ENCODE peak calls at places on chromosomes 3 and 15, in nine cellular contexts. One of them, this sample, is unnamed.

GRCh38 chr3:134339331-134339730 is 34.9 kb downstream of the AMOTL2 start:
- DNase-seq in iPS-NIHi11: no peak
- DNase-seq in activated T-cell treated with anti-CD3 and anti-CD28 coated beads, Interleukin-2, amount 50 U/mL, for 48 hours: no peak
- DNase-seq in myocyte: no peak
- DNase-seq in kidney glomerular epithelial cell: no peak
- DNase-seq in amniotic stem cell: no peak
- DNase-seq in left ventricle myocardium superior: no peak
- DNase-seq in cortex of kidney: no peak
- DNase-seq in naive thymus-derived CD4-positive, alpha-beta T cell: no peak
- DNase-seq in this sample: no peak

GRCh38 chr3:102510663-102511062 is 75.8 kb downstream of the ZPLD1 start:
- DNase-seq in activated T-cell treated with anti-CD3 and anti-CD28 coated beads, Interleukin-2, amount 50 U/mL, for 48 hours: no peak
- DNase-seq in amniotic stem cell: no peak
- DNase-seq in naive thymus-derived CD4-positive, alpha-beta T cell: no peak
- DNase-seq in kidney glomerular epithelial cell: peak
- DNase-seq in cortex of kidney: no peak
- DNase-seq in myocyte: no peak
- DNase-seq in iPS-NIHi11: peak
- DNase-seq in left ventricle myocardium superior: no peak
- DNase-seq in this sample: no peak

GRCh38 chr3:68135145-68135544 is 480.7 kb upstream of the SUCLG2 start:
- DNase-seq in iPS-NIHi11: no peak
- DNase-seq in activated T-cell treated with anti-CD3 and anti-CD28 coated beads, Interleukin-2, amount 50 U/mL, for 48 hours: no peak
- DNase-seq in left ventricle myocardium superior: no peak
- DNase-seq in myocyte: no peak
- DNase-seq in naive thymus-derived CD4-positive, alpha-beta T cell: no peak
- DNase-seq in amniotic stem cell: no peak
- DNase-seq in kidney glomerular epithelial cell: no peak
- DNase-seq in cortex of kidney: no peak
- DNase-seq in this sample: no peak

GRCh38 chr3:108862865-108863798 is 40.5 kb downstream of the TRAT1 start:
- DNase-seq in cortex of kidney: no peak
- DNase-seq in kidney glomerular epithelial cell: peak
- DNase-seq in amniotic stem cell: no peak
- DNase-seq in iPS-NIHi11: no peak
- DNase-seq in naive thymus-derived CD4-positive, alpha-beta T cell: peak
- DNase-seq in myocyte: no peak
- DNase-seq in left ventricle myocardium superior: no peak
- DNase-seq in activated T-cell treated with anti-CD3 and anti-CD28 coated beads, Interleukin-2, amount 50 U/mL, for 48 hours: peak
- DNase-seq in this sample: no peak

GRCh38 chr3:103067963-103068362 is 633.1 kb downstream of the ZPLD1 start:
- DNase-seq in activated T-cell treated with anti-CD3 and anti-CD28 coated beads, Interleukin-2, amount 50 U/mL, for 48 hours: no peak
- DNase-seq in myocyte: no peak
- DNase-seq in left ventricle myocardium superior: no peak
- DNase-seq in cortex of kidney: no peak
- DNase-seq in amniotic stem cell: no peak
- DNase-seq in iPS-NIHi11: no peak
- DNase-seq in kidney glomerular epithelial cell: no peak
- DNase-seq in naive thymus-derived CD4-positive, alpha-beta T cell: no peak
- DNase-seq in this sample: no peak

GRCh38 chr3:16907245-16907644 is 22.5 kb downstream of the PLCL2 start:
- DNase-seq in cortex of kidney: no peak
- DNase-seq in iPS-NIHi11: no peak
- DNase-seq in amniotic stem cell: no peak
- DNase-seq in kidney glomerular epithelial cell: no peak
- DNase-seq in naive thymus-derived CD4-positive, alpha-beta T cell: no peak
- DNase-seq in myocyte: peak
- DNase-seq in left ventricle myocardium superior: no peak
- DNase-seq in activated T-cell treated with anti-CD3 and anti-CD28 coated beads, Interleukin-2, amount 50 U/mL, for 48 hours: no peak
- DNase-seq in this sample: no peak

GRCh38 chr3:133763797-133764734 is 17.9 kb downstream of the TF start:
- DNase-seq in iPS-NIHi11: no peak
- DNase-seq in naive thymus-derived CD4-positive, alpha-beta T cell: no peak
- DNase-seq in amniotic stem cell: no peak
- DNase-seq in left ventricle myocardium superior: no peak
- DNase-seq in myocyte: peak
- DNase-seq in activated T-cell treated with anti-CD3 and anti-CD28 coated beads, Interleukin-2, amount 50 U/mL, for 48 hours: no peak
- DNase-seq in cortex of kidney: no peak
- DNase-seq in kidney glomerular epithelial cell: no peak
- DNase-seq in this sample: no peak

GRCh38 chr15:84840255-84840654 is 23.1 kb downstream of the ALPK3 start:
- DNase-seq in activated T-cell treated with anti-CD3 and anti-CD28 coated beads, Interleukin-2, amount 50 U/mL, for 48 hours: peak
- DNase-seq in iPS-NIHi11: no peak
- DNase-seq in cortex of kidney: no peak
- DNase-seq in naive thymus-derived CD4-positive, alpha-beta T cell: no peak
- DNase-seq in amniotic stem cell: no peak
- DNase-seq in myocyte: no peak
- DNase-seq in kidney glomerular epithelial cell: no peak
- DNase-seq in left ventricle myocardium superior: peak
- DNase-seq in this sample: no peak

GRCh38 chr15:28921925-28922711 is 36.3 kb downstream of the APBA2 start:
- DNase-seq in left ventricle myocardium superior: no peak
- DNase-seq in cortex of kidney: no peak
- DNase-seq in myocyte: no peak
- DNase-seq in naive thymus-derived CD4-positive, alpha-beta T cell: no peak
- DNase-seq in activated T-cell treated with anti-CD3 and anti-CD28 coated beads, Interleukin-2, amount 50 U/mL, for 48 hours: no peak
- DNase-seq in kidney glomerular epithelial cell: peak
- DNase-seq in amniotic stem cell: no peak
- DNase-seq in iPS-NIHi11: peak
- DNase-seq in this sample: no peak

GRCh38 chr3:57179580-57180410 is 14.6 kb upstream of the IL17RD start:
- DNase-seq in activated T-cell treated with anti-CD3 and anti-CD28 coated beads, Interleukin-2, amount 50 U/mL, for 48 hours: no peak
- DNase-seq in left ventricle myocardium superior: no peak
- DNase-seq in myocyte: peak
- DNase-seq in naive thymus-derived CD4-positive, alpha-beta T cell: no peak
- DNase-seq in amniotic stem cell: no peak
- DNase-seq in iPS-NIHi11: no peak
- DNase-seq in cortex of kidney: no peak
- DNase-seq in kidney glomerular epithelial cell: peak
- DNase-seq in this sample: no peak

GRCh38 chr3:6367171-6367570 is 493.7 kb upstream of the GRM7 start:
- DNase-seq in amniotic stem cell: no peak
- DNase-seq in naive thymus-derived CD4-positive, alpha-beta T cell: no peak
- DNase-seq in myocyte: no peak
- DNase-seq in left ventricle myocardium superior: no peak
- DNase-seq in kidney glomerular epithelial cell: no peak
- DNase-seq in iPS-NIHi11: no peak
- DNase-seq in cortex of kidney: no peak
- DNase-seq in activated T-cell treated with anti-CD3 and anti-CD28 coated beads, Interleukin-2, amount 50 U/mL, for 48 hours: no peak
- DNase-seq in this sample: no peak

GRCh38 chr3:52774066-52774713 is 3.2 kb upstream of the ITIH1 start:
- DNase-seq in myocyte: no peak
- DNase-seq in iPS-NIHi11: no peak
- DNase-seq in cortex of kidney: no peak
- DNase-seq in activated T-cell treated with anti-CD3 and anti-CD28 coated beads, Interleukin-2, amount 50 U/mL, for 48 hours: no peak
- DNase-seq in left ventricle myocardium superior: no peak
- DNase-seq in naive thymus-derived CD4-positive, alpha-beta T cell: no peak
- DNase-seq in kidney glomerular epithelial cell: no peak
- DNase-seq in amniotic stem cell: no peak
- DNase-seq in this sample: no peak

GRCh38 chr3:150384517-150385212 is 23.4 kb upstream of the TSC22D2 start:
- DNase-seq in iPS-NIHi11: peak
- DNase-seq in amniotic stem cell: no peak
- DNase-seq in kidney glomerular epithelial cell: peak
- DNase-seq in myocyte: no peak
- DNase-seq in left ventricle myocardium superior: no peak
- DNase-seq in naive thymus-derived CD4-positive, alpha-beta T cell: peak
- DNase-seq in activated T-cell treated with anti-CD3 and anti-CD28 coated beads, Interleukin-2, amount 50 U/mL, for 48 hours: peak
- DNase-seq in cortex of kidney: no peak
- DNase-seq in this sample: peak

GRCh38 chr3:25453521-25454410 is 25.7 kb downstream of the RARB start:
- DNase-seq in naive thymus-derived CD4-positive, alpha-beta T cell: no peak
- DNase-seq in kidney glomerular epithelial cell: no peak
- DNase-seq in iPS-NIHi11: no peak
- DNase-seq in amniotic stem cell: peak
- DNase-seq in activated T-cell treated with anti-CD3 and anti-CD28 coated beads, Interleukin-2, amount 50 U/mL, for 48 hours: no peak
- DNase-seq in cortex of kidney: no peak
- DNase-seq in myocyte: peak
- DNase-seq in left ventricle myocardium superior: no peak
- DNase-seq in this sample: no peak

GRCh38 chr15:87792250-87793030 is 464.1 kb downstream of the NTRK3 start:
- DNase-seq in cortex of kidney: no peak
- DNase-seq in kidney glomerular epithelial cell: peak
- DNase-seq in myocyte: no peak
- DNase-seq in iPS-NIHi11: no peak
- DNase-seq in amniotic stem cell: no peak
- DNase-seq in activated T-cell treated with anti-CD3 and anti-CD28 coated beads, Interleukin-2, amount 50 U/mL, for 48 hours: no peak
- DNase-seq in naive thymus-derived CD4-positive, alpha-beta T cell: no peak
- DNase-seq in left ventricle myocardium superior: no peak
- DNase-seq in this sample: no peak

GRCh38 chr15:100166313-100166712 is 175.5 kb downstream of the ADAMTS17 start:
- DNase-seq in myocyte: no peak
- DNase-seq in cortex of kidney: no peak
- DNase-seq in kidney glomerular epithelial cell: no peak
- DNase-seq in left ventricle myocardium superior: no peak
- DNase-seq in iPS-NIHi11: no peak
- DNase-seq in activated T-cell treated with anti-CD3 and anti-CD28 coated beads, Interleukin-2, amount 50 U/mL, for 48 hours: no peak
- DNase-seq in amniotic stem cell: no peak
- DNase-seq in naive thymus-derived CD4-positive, alpha-beta T cell: no peak
- DNase-seq in this sample: no peak

GRCh38 chr15:36501063-36501678 is 78.3 kb upstream of the CDIN1 start:
- DNase-seq in naive thymus-derived CD4-positive, alpha-beta T cell: peak
- DNase-seq in cortex of kidney: no peak
- DNase-seq in myocyte: peak
- DNase-seq in left ventricle myocardium superior: no peak
- DNase-seq in amniotic stem cell: peak
- DNase-seq in activated T-cell treated with anti-CD3 and anti-CD28 coated beads, Interleukin-2, amount 50 U/mL, for 48 hours: no peak
- DNase-seq in iPS-NIHi11: peak
- DNase-seq in kidney glomerular epithelial cell: peak
- DNase-seq in this sample: no peak

GRCh38 chr15:70235347-70235746 is 137.6 kb upstream of the TLE3 start:
- DNase-seq in activated T-cell treated with anti-CD3 and anti-CD28 coated beads, Interleukin-2, amount 50 U/mL, for 48 hours: no peak
- DNase-seq in kidney glomerular epithelial cell: no peak
- DNase-seq in iPS-NIHi11: no peak
- DNase-seq in left ventricle myocardium superior: no peak
- DNase-seq in cortex of kidney: no peak
- DNase-seq in myocyte: no peak
- DNase-seq in amniotic stem cell: no peak
- DNase-seq in naive thymus-derived CD4-positive, alpha-beta T cell: no peak
- DNase-seq in this sample: no peak

GRCh38 chr15:60652245-60652644 is 173.3 kb upstream of the ICE2 start:
- DNase-seq in left ventricle myocardium superior: no peak
- DNase-seq in naive thymus-derived CD4-positive, alpha-beta T cell: no peak
- DNase-seq in cortex of kidney: no peak
- DNase-seq in iPS-NIHi11: no peak
- DNase-seq in myocyte: no peak
- DNase-seq in kidney glomerular epithelial cell: no peak
- DNase-seq in amniotic stem cell: no peak
- DNase-seq in activated T-cell treated with anti-CD3 and anti-CD28 coated beads, Interleukin-2, amount 50 U/mL, for 48 hours: no peak
- DNase-seq in this sample: no peak

GRCh38 chr3:62201438-62202035 is 171.8 kb downstream of the FEZF2 start:
- DNase-seq in kidney glomerular epithelial cell: peak
- DNase-seq in myocyte: peak
- DNase-seq in left ventricle myocardium superior: no peak
- DNase-seq in activated T-cell treated with anti-CD3 and anti-CD28 coated beads, Interleukin-2, amount 50 U/mL, for 48 hours: no peak
- DNase-seq in iPS-NIHi11: peak
- DNase-seq in naive thymus-derived CD4-positive, alpha-beta T cell: no peak
- DNase-seq in cortex of kidney: no peak
- DNase-seq in amniotic stem cell: no peak
- DNase-seq in this sample: no peak

GRCh38 chr3:70249509-70250160 is 62.8 kb downstream of the MDFIC2 start:
- DNase-seq in iPS-NIHi11: no peak
- DNase-seq in activated T-cell treated with anti-CD3 and anti-CD28 coated beads, Interleukin-2, amount 50 U/mL, for 48 hours: no peak
- DNase-seq in left ventricle myocardium superior: no peak
- DNase-seq in cortex of kidney: no peak
- DNase-seq in amniotic stem cell: no peak
- DNase-seq in naive thymus-derived CD4-positive, alpha-beta T cell: no peak
- DNase-seq in myocyte: no peak
- DNase-seq in kidney glomerular epithelial cell: no peak
- DNase-seq in this sample: no peak

GRCh38 chr3:183081459-183082183 is 17.7 kb downstream of the MCCC1 start:
- DNase-seq in naive thymus-derived CD4-positive, alpha-beta T cell: no peak
- DNase-seq in amniotic stem cell: no peak
- DNase-seq in kidney glomerular epithelial cell: no peak
- DNase-seq in activated T-cell treated with anti-CD3 and anti-CD28 coated beads, Interleukin-2, amount 50 U/mL, for 48 hours: no peak
- DNase-seq in iPS-NIHi11: no peak
- DNase-seq in myocyte: peak
- DNase-seq in cortex of kidney: no peak
- DNase-seq in left ventricle myocardium superior: no peak
- DNase-seq in this sample: no peak

GRCh38 chr15:46131876-46132275 is 497.0 kb downstream of the SQOR start:
- DNase-seq in kidney glomerular epithelial cell: no peak
- DNase-seq in iPS-NIHi11: no peak
- DNase-seq in cortex of kidney: no peak
- DNase-seq in myocyte: no peak
- DNase-seq in naive thymus-derived CD4-positive, alpha-beta T cell: no peak
- DNase-seq in left ventricle myocardium superior: no peak
- DNase-seq in activated T-cell treated with anti-CD3 and anti-CD28 coated beads, Interleukin-2, amount 50 U/mL, for 48 hours: no peak
- DNase-seq in amniotic stem cell: no peak
- DNase-seq in this sample: no peak

GRCh38 chr3:37906734-37907282 is 45.1 kb downstream of the CTDSPL start:
- DNase-seq in myocyte: peak
- DNase-seq in left ventricle myocardium superior: no peak
- DNase-seq in cortex of kidney: no peak
- DNase-seq in iPS-NIHi11: no peak
- DNase-seq in activated T-cell treated with anti-CD3 and anti-CD28 coated beads, Interleukin-2, amount 50 U/mL, for 48 hours: no peak
- DNase-seq in amniotic stem cell: no peak
- DNase-seq in naive thymus-derived CD4-positive, alpha-beta T cell: no peak
- DNase-seq in kidney glomerular epithelial cell: no peak
- DNase-seq in this sample: peak

GRCh38 chr3:21017115-21017852 is 733.7 kb downstream of the ZNF385D start:
- DNase-seq in naive thymus-derived CD4-positive, alpha-beta T cell: no peak
- DNase-seq in activated T-cell treated with anti-CD3 and anti-CD28 coated beads, Interleukin-2, amount 50 U/mL, for 48 hours: no peak
- DNase-seq in left ventricle myocardium superior: no peak
- DNase-seq in kidney glomerular epithelial cell: no peak
- DNase-seq in myocyte: no peak
- DNase-seq in iPS-NIHi11: peak
- DNase-seq in amniotic stem cell: no peak
- DNase-seq in cortex of kidney: no peak
- DNase-seq in this sample: no peak

GRCh38 chr15:38658431-38658830 is 93.8 kb upstream of the RASGRP1 start:
- DNase-seq in iPS-NIHi11: no peak
- DNase-seq in cortex of kidney: no peak
- DNase-seq in activated T-cell treated with anti-CD3 and anti-CD28 coated beads, Interleukin-2, amount 50 U/mL, for 48 hours: no peak
- DNase-seq in kidney glomerular epithelial cell: no peak
- DNase-seq in amniotic stem cell: no peak
- DNase-seq in myocyte: no peak
- DNase-seq in left ventricle myocardium superior: no peak
- DNase-seq in naive thymus-derived CD4-positive, alpha-beta T cell: no peak
- DNase-seq in this sample: no peak

This sample was measured in activated naive CD8-positive, alpha-beta T cell treated with anti-CD3 and anti-CD28 coated beads, Interleukin-2, amount 50 U/mL, for 24 hours.